ENCODE peak calls at places on chromosomes 12 and 14, in six cellular contexts. One of them, this sample, is unnamed.

GRCh38 chr12:97148941-97149559 is 242.0 kb downstream of the NEDD1 start:
- DNase-seq in mesothelial cell of epicardium: peak; percentile 32
- DNase-seq in CD8-positive, alpha-beta T cell: peak; percentile 3
- DNase-seq in A549: peak; percentile 24
- DNase-seq in RWPE1: peak; percentile 32
- DNase-seq in foreskin fibroblast: no peak
- DNase-seq in this sample: peak; percentile 87

GRCh38 chr12:96886998-96887677 is 19.9 kb upstream of the NEDD1 start:
- DNase-seq in mesothelial cell of epicardium: no peak
- DNase-seq in CD8-positive, alpha-beta T cell: no peak
- DNase-seq in A549: no peak
- DNase-seq in RWPE1: no peak
- DNase-seq in foreskin fibroblast: no peak
- DNase-seq in this sample: no peak

GRCh38 chr12:67512061-67512460 is 136.5 kb upstream of the DYRK2 start:
- DNase-seq in mesothelial cell of epicardium: no peak
- DNase-seq in CD8-positive, alpha-beta T cell: no peak
- DNase-seq in A549: no peak
- DNase-seq in RWPE1: no peak
- DNase-seq in foreskin fibroblast: no peak
- DNase-seq in this sample: no peak

GRCh38 chr14:76761849-76762616 is 765 bp downstream of the VASH1 start:
- DNase-seq in mesothelial cell of epicardium: no peak
- DNase-seq in CD8-positive, alpha-beta T cell: no peak
- DNase-seq in A549: no peak
- DNase-seq in RWPE1: no peak
- DNase-seq in foreskin fibroblast: no peak
- DNase-seq in this sample: no peak

GRCh38 chr14:61064866-61065265 is 83.8 kb downstream of the SLC38A6 start:
- DNase-seq in mesothelial cell of epicardium: no peak
- DNase-seq in CD8-positive, alpha-beta T cell: no peak
- DNase-seq in A549: no peak
- DNase-seq in RWPE1: no peak
- DNase-seq in foreskin fibroblast: no peak
- DNase-seq in this sample: no peak

GRCh38 chr12:52645120-52645761 is 6.8 kb downstream of the KRT2 start:
- DNase-seq in mesothelial cell of epicardium: no peak
- DNase-seq in CD8-positive, alpha-beta T cell: peak; percentile 56
- DNase-seq in A549: no peak
- DNase-seq in RWPE1: no peak
- DNase-seq in foreskin fibroblast: no peak
- DNase-seq in this sample: no peak

GRCh38 chr12:78191611-78192010 is 360.9 kb downstream of the NAV3 start:
- DNase-seq in mesothelial cell of epicardium: no peak
- DNase-seq in CD8-positive, alpha-beta T cell: no peak
- DNase-seq in A549: no peak
- DNase-seq in RWPE1: no peak
- DNase-seq in foreskin fibroblast: no peak
- DNase-seq in this sample: no peak

GRCh38 chr14:82796081-82796480 is 1262.4 kb upstream of the SEL1L start:
- DNase-seq in mesothelial cell of epicardium: no peak
- DNase-seq in CD8-positive, alpha-beta T cell: no peak
- DNase-seq in A549: no peak
- DNase-seq in RWPE1: no peak
- DNase-seq in foreskin fibroblast: no peak
- DNase-seq in this sample: no peak

GRCh38 chr12:19437996-19438395 is 1.3 kb upstream of the AEBP2 start:
- DNase-seq in mesothelial cell of epicardium: no peak
- DNase-seq in CD8-positive, alpha-beta T cell: no peak
- DNase-seq in A549: no peak
- DNase-seq in RWPE1: no peak
- DNase-seq in foreskin fibroblast: no peak
- DNase-seq in this sample: no peak

GRCh38 chr14:61320806-61321384 is 484 bp upstream of the PRKCH start:
- DNase-seq in mesothelial cell of epicardium: no peak
- DNase-seq in CD8-positive, alpha-beta T cell: no peak
- DNase-seq in A549: no peak
- DNase-seq in RWPE1: no peak
- DNase-seq in foreskin fibroblast: no peak
- DNase-seq in this sample: no peak

GRCh38 chr12:104750061-104750460 is 208.0 kb downstream of the SLC41A2 start:
- DNase-seq in mesothelial cell of epicardium: no peak
- DNase-seq in CD8-positive, alpha-beta T cell: no peak
- DNase-seq in A549: no peak
- DNase-seq in RWPE1: peak; percentile 11
- DNase-seq in foreskin fibroblast: peak; percentile 45
- DNase-seq in this sample: peak; percentile 22

GRCh38 chr12:5447329-5447728 is 15.4 kb downstream of the NTF3 start:
- DNase-seq in mesothelial cell of epicardium: no peak
- DNase-seq in CD8-positive, alpha-beta T cell: no peak
- DNase-seq in A549: no peak
- DNase-seq in RWPE1: no peak
- DNase-seq in foreskin fibroblast: no peak
- DNase-seq in this sample: no peak

GRCh38 chr14:95322646-95323045 is 2.9 kb upstream of the CLMN start:
- DNase-seq in mesothelial cell of epicardium: no peak
- DNase-seq in CD8-positive, alpha-beta T cell: no peak
- DNase-seq in A549: no peak
- DNase-seq in RWPE1: peak; percentile 63
- DNase-seq in foreskin fibroblast: no peak
- DNase-seq in this sample: no peak

GRCh38 chr12:6944381-6945186 is 762 bp downstream of the C12orf57 start:
- DNase-seq in mesothelial cell of epicardium: peak; percentile 73
- DNase-seq in CD8-positive, alpha-beta T cell: peak; percentile 78
- DNase-seq in A549: peak; percentile 93
- DNase-seq in RWPE1: peak; percentile 84
- DNase-seq in foreskin fibroblast: peak; percentile 86
- DNase-seq in this sample: peak; percentile 93

GRCh38 chr12:68612245-68612644 is 1.5 kb downstream of the RAP1B start:
- DNase-seq in mesothelial cell of epicardium: no peak
- DNase-seq in CD8-positive, alpha-beta T cell: no peak
- DNase-seq in A549: no peak
- DNase-seq in RWPE1: no peak
- DNase-seq in foreskin fibroblast: no peak
- DNase-seq in this sample: no peak

GRCh38 chr14:65329481-65329880 is 83.0 kb upstream of the FUT8 start:
- DNase-seq in mesothelial cell of epicardium: no peak
- DNase-seq in CD8-positive, alpha-beta T cell: no peak
- DNase-seq in A549: no peak
- DNase-seq in RWPE1: no peak
- DNase-seq in foreskin fibroblast: no peak
- DNase-seq in this sample: no peak

GRCh38 chr12:12486661-12487240 is 75.9 kb downstream of the DUSP16 start:
- DNase-seq in mesothelial cell of epicardium: no peak
- DNase-seq in CD8-positive, alpha-beta T cell: no peak
- DNase-seq in A549: no peak
- DNase-seq in RWPE1: no peak
- DNase-seq in foreskin fibroblast: no peak
- DNase-seq in this sample: no peak

GRCh38 chr12:70648831-70649230 is 11.6 kb upstream of the PTPRB start:
- DNase-seq in mesothelial cell of epicardium: no peak
- DNase-seq in CD8-positive, alpha-beta T cell: no peak
- DNase-seq in A549: no peak
- DNase-seq in RWPE1: no peak
- DNase-seq in foreskin fibroblast: peak; percentile 39
- DNase-seq in this sample: no peak

GRCh38 chr14:100659345-100660001 is 67.2 kb upstream of the DLK1 start:
- DNase-seq in mesothelial cell of epicardium: no peak
- DNase-seq in CD8-positive, alpha-beta T cell: no peak
- DNase-seq in A549: no peak
- DNase-seq in RWPE1: no peak
- DNase-seq in foreskin fibroblast: no peak
- DNase-seq in this sample: no peak

GRCh38 chr14:60878536-60878935 is 102.3 kb downstream of the TRMT5 start:
- DNase-seq in mesothelial cell of epicardium: no peak
- DNase-seq in CD8-positive, alpha-beta T cell: no peak
- DNase-seq in A549: no peak
- DNase-seq in RWPE1: no peak
- DNase-seq in foreskin fibroblast: peak; percentile 16
- DNase-seq in this sample: no peak

GRCh38 chr12:44654641-44655625 is 221.2 kb downstream of the NELL2 start:
- DNase-seq in mesothelial cell of epicardium: no peak
- DNase-seq in CD8-positive, alpha-beta T cell: no peak
- DNase-seq in A549: no peak
- DNase-seq in RWPE1: no peak
- DNase-seq in foreskin fibroblast: no peak
- DNase-seq in this sample: no peak

GRCh38 chr14:73235531-73236155 is 1.7 kb upstream of the PAPLN start:
- DNase-seq in mesothelial cell of epicardium: no peak
- DNase-seq in CD8-positive, alpha-beta T cell: no peak
- DNase-seq in A549: no peak
- DNase-seq in RWPE1: no peak
- DNase-seq in foreskin fibroblast: no peak
- DNase-seq in this sample: no peak

GRCh38 chr12:70854138-70854537 is 66.4 kb downstream of the PTPRR start:
- DNase-seq in mesothelial cell of epicardium: no peak
- DNase-seq in CD8-positive, alpha-beta T cell: no peak
- DNase-seq in A549: no peak
- DNase-seq in RWPE1: no peak
- DNase-seq in foreskin fibroblast: peak; percentile 26
- DNase-seq in this sample: no peak

GRCh38 chr14:68622856-68623255 is 170.0 kb downstream of the ZFP36L1 start:
- DNase-seq in mesothelial cell of epicardium: no peak
- DNase-seq in CD8-positive, alpha-beta T cell: no peak
- DNase-seq in A549: no peak
- DNase-seq in RWPE1: no peak
- DNase-seq in foreskin fibroblast: no peak
- DNase-seq in this sample: no peak

GRCh38 chr14:58171090-58171489 is 19.1 kb upstream of the ARMH4 start:
- DNase-seq in mesothelial cell of epicardium: peak; percentile 25
- DNase-seq in CD8-positive, alpha-beta T cell: no peak
- DNase-seq in A549: peak; percentile 92
- DNase-seq in RWPE1: peak; percentile 94
- DNase-seq in foreskin fibroblast: peak; percentile 72
- DNase-seq in this sample: peak; percentile 77

GRCh38 chr12:102514696-102515095 is 34.3 kb upstream of the IGF1 start:
- DNase-seq in mesothelial cell of epicardium: no peak
- DNase-seq in CD8-positive, alpha-beta T cell: no peak
- DNase-seq in A549: no peak
- DNase-seq in RWPE1: no peak
- DNase-seq in foreskin fibroblast: no peak
- DNase-seq in this sample: no peak

GRCh38 chr12:102512523-102512922 is 32.2 kb upstream of the IGF1 start:
- DNase-seq in mesothelial cell of epicardium: no peak
- DNase-seq in CD8-positive, alpha-beta T cell: no peak
- DNase-seq in A549: no peak
- DNase-seq in RWPE1: no peak
- DNase-seq in foreskin fibroblast: no peak
- DNase-seq in this sample: no peak

GRCh38 chr12:102511575-102511974 is 31.2 kb upstream of the IGF1 start:
- DNase-seq in mesothelial cell of epicardium: no peak
- DNase-seq in CD8-positive, alpha-beta T cell: no peak
- DNase-seq in A549: no peak
- DNase-seq in RWPE1: no peak
- DNase-seq in foreskin fibroblast: no peak
- DNase-seq in this sample: no peak

GRCh38 chr12:102513272-102513671 is 32.9 kb upstream of the IGF1 start:
- DNase-seq in mesothelial cell of epicardium: no peak
- DNase-seq in CD8-positive, alpha-beta T cell: no peak
- DNase-seq in A549: no peak
- DNase-seq in RWPE1: no peak
- DNase-seq in foreskin fibroblast: no peak
- DNase-seq in this sample: no peak

DNA sequence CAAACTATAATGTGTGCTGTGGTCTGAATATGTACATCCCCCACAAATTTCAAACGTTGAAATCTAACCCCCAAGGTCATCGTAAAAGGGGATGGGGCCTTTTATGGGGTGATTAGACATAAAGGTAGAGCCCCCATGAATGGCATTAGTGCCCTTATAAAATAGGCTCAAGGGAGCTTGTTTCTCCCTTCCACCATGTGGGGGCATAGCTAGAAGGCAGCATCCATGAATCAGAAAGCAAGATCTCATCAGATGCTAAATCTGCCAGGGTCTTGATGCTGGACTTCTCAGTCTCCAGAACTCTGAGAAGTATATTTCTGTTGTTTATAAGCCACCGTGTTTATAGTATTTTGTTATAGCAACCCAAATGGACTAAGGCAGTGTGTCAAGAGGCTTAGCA is 33.4 kb upstream of the IGF1 start:
- DNase-seq in mesothelial cell of epicardium: no peak
- DNase-seq in CD8-positive, alpha-beta T cell: no peak
- DNase-seq in A549: no peak
- DNase-seq in RWPE1: no peak
- DNase-seq in foreskin fibroblast: no peak
- DNase-seq in this sample: no peak
- TF ChIP-seq CTCF in mesothelial cell of epicardium: no peak
- TF ChIP-seq CTCF in CD8-positive, alpha-beta T cell: no peak
- TF ChIP-seq CTCF in A549: no peak
- TF ChIP-seq CTCF in RWPE1: no peak
- TF ChIP-seq CTCF in foreskin fibroblast: peak; percentile 27
- TF ChIP-seq CTCF in this sample: no peak

DNA sequence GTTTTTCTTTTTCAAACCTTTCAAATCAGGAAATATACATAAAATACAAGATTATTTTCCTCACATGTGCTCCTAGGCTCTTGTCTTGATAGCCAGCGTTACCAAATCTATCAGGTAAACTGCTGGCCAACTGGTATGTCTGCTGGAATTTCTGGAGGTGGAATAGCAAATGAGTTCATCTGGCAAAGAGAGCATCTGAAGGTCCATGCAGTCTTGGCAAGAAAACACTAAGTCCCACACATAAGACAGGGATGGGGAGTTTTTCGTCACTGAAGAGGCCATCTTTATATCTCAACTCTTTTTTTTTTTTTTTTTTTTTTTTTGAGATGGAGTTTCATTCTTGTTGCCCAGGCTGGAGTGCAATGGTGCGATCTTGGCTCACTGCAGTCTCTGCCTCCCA is 60.1 kb downstream of the DERA start:
- DNase-seq in mesothelial cell of epicardium: no peak
- DNase-seq in CD8-positive, alpha-beta T cell: no peak
- DNase-seq in A549: no peak
- DNase-seq in RWPE1: no peak
- DNase-seq in foreskin fibroblast: no peak
- DNase-seq in this sample: no peak
- TF ChIP-seq CTCF in mesothelial cell of epicardium: no peak
- TF ChIP-seq CTCF in CD8-positive, alpha-beta T cell: no peak
- TF ChIP-seq CTCF in A549: no peak
- TF ChIP-seq CTCF in RWPE1: no peak
- TF ChIP-seq CTCF in foreskin fibroblast: no peak
- TF ChIP-seq CTCF in this sample: no peak

DNA sequence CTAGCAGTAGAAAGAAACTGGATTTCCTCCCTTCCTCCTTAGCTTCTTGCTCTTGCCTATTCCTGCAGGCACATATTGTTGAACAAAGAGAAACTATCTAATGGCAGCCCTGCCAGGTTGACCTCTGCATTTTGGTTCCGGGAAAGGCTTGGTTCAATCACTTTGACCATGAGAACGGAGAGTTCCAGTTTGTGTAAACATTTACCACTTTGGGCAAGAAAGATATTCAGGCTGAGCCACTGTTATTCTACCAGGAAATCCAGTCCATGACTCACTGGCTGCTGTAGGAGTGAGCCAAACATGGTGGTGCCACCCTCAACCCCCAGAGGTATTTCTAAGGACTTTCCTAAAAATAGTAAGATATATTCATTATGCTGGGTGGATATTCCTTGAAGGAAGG is 242.2 kb upstream of the OR4E1 start:
- DNase-seq in mesothelial cell of epicardium: no peak
- DNase-seq in CD8-positive, alpha-beta T cell: no peak
- DNase-seq in A549: no peak
- DNase-seq in RWPE1: peak; percentile 12
- DNase-seq in foreskin fibroblast: no peak
- DNase-seq in this sample: peak; percentile 52
- TF ChIP-seq CTCF in mesothelial cell of epicardium: no peak
- TF ChIP-seq CTCF in CD8-positive, alpha-beta T cell: no peak
- TF ChIP-seq CTCF in A549: no peak
- TF ChIP-seq CTCF in RWPE1: no peak
- TF ChIP-seq CTCF in foreskin fibroblast: no peak
- TF ChIP-seq CTCF in this sample: no peak

GRCh38 chr12:76696186-76696585 is 67.7 kb upstream of the ZDHHC17 start:
- DNase-seq in mesothelial cell of epicardium: no peak
- DNase-seq in CD8-positive, alpha-beta T cell: no peak
- DNase-seq in A549: no peak
- DNase-seq in RWPE1: no peak
- DNase-seq in foreskin fibroblast: no peak
- DNase-seq in this sample: no peak
- TF ChIP-seq CTCF in mesothelial cell of epicardium: no peak
- TF ChIP-seq CTCF in CD8-positive, alpha-beta T cell: no peak
- TF ChIP-seq CTCF in A549: no peak
- TF ChIP-seq CTCF in RWPE1: no peak
- TF ChIP-seq CTCF in foreskin fibroblast: no peak
- TF ChIP-seq CTCF in this sample: no peak

This sample was measured in Calu3.